ENCODE peak calls at places on chromosomes 3 and 15, in five cellular contexts. Q is A549, I is HepG2, S is K562, O is GM23338. B is an unnamed sample.
A peak's percentile ranks its signal among the peaks of the same experiment; 100 is the strongest.

GRCh38 chr3:49121244-49121671 is 635 bp upstream of the USP19 start:
- DNase-seq in Q (no peak), I (no peak), S (no peak), O (no peak), B (no peak)

GRCh38 chr15:61736792-61737191 is 323.5 kb downstream of the VPS13C start:
- DNase-seq in Q (no peak), I (no peak), S (no peak), O (no peak), B (peak; percentile 20)

GRCh38 chr3:35184775-35185174 is 454.6 kb upstream of the ARPP21 start:
- DNase-seq in Q (no peak), I (no peak), S (no peak), O (no peak), B (no peak)

GRCh38 chr3:61493339-61493738 is 68.0 kb upstream of the PTPRG start:
- DNase-seq in Q (no peak), I (no peak), S (no peak), O (no peak), B (no peak)

GRCh38 chr3:150544726-150545125 is 1.6 kb downstream of the SERP1 start:
- DNase-seq in Q (no peak), I (peak; percentile 12), S (no peak), O (no peak), B (no peak)

GRCh38 chr3:114389156-114389555 is 95.3 kb downstream of the TIGIT start:
- DNase-seq in Q (no peak), I (no peak), S (no peak), O (no peak), B (no peak)

GRCh38 chr15:23648920-23649515 is 1.4 kb upstream of the MAGEL2 start:
- DNase-seq in Q (peak; percentile 4), I (peak; percentile 16), S (peak; percentile 51), O (peak; percentile 82), B (no peak)

GRCh38 chr15:68795298-68795848 is 25.3 kb downstream of the ANP32A start:
- DNase-seq in Q (no peak), I (no peak), S (no peak), O (peak; percentile 97), B (peak; percentile 57)

GRCh38 chr15:76217867-76218217 is 93.4 kb downstream of the ETFA start:
- DNase-seq in Q (no peak), I (no peak), S (no peak), O (no peak), B (no peak)

GRCh38 chr3:105458518-105459215 is 92.0 kb downstream of the ALCAM start:
- DNase-seq in Q (no peak), I (no peak), S (no peak), O (no peak), B (no peak)

GRCh38 chr3:161420746-161421145 is 49.4 kb upstream of the SPTSSB start:
- DNase-seq in Q (no peak), I (peak; percentile 94), S (no peak), O (peak; percentile 93), B (no peak)

GRCh38 chr3:140883428-140883827 is 58.2 kb upstream of the SLC25A36 start:
- DNase-seq in Q (no peak), I (no peak), S (no peak), O (no peak), B (no peak)

GRCh38 chr3:101279765-101280385 is 40.5 kb downstream of the IMPG2 start:
- DNase-seq in Q (no peak), I (no peak), S (no peak), O (no peak), B (no peak)

GRCh38 chr3:55668359-55668758 is 181.3 kb upstream of the WNT5A start:
- DNase-seq in Q (no peak), I (no peak), S (no peak), O (no peak), B (no peak)

GRCh38 chr3:186021673-186022362 is 84.0 kb upstream of the TRA2B start:
- DNase-seq in Q (no peak), I (no peak), S (no peak), O (no peak), B (no peak)

GRCh38 chr3:4508048-4508981 is 15.2 kb downstream of the ITPR1 start:
- DNase-seq in Q (no peak), I (no peak), S (peak; percentile 53), O (peak; percentile 21), B (no peak)

GRCh38 chr3:74692-75243 is 121.8 kb upstream of the CHL1 start:
- DNase-seq in Q (no peak), I (no peak), S (no peak), O (no peak), B (no peak)

GRCh38 chr3:98986073-98986472 is 84.6 kb upstream of the DCBLD2 start:
- DNase-seq in Q (no peak), I (peak; percentile 68), S (peak; percentile 9), O (peak; percentile 85), B (no peak)

GRCh38 chr3:144407290-144407689 is 435.7 kb downstream of the DIPK2A start:
- DNase-seq in Q (no peak), I (no peak), S (no peak), O (no peak), B (no peak)

GRCh38 chr15:96768435-96768789 is 437.9 kb downstream of the NR2F2 start:
- DNase-seq in Q (no peak), I (no peak), S (no peak), O (no peak), B (no peak)

GRCh38 chr3:73813291-73813977 is 188.7 kb upstream of the PDZRN3 start:
- DNase-seq in Q (no peak), I (no peak), S (no peak), O (no peak), B (no peak)

GRCh38 chr15:50058231-50058630 is 60.8 kb downstream of the ATP8B4 start:
- DNase-seq in Q (no peak), I (no peak), S (no peak), O (no peak), B (no peak)

GRCh38 chr15:68302729-68303128 is 25.2 kb downstream of the FEM1B start:
- DNase-seq in Q (no peak), I (no peak), S (no peak), O (no peak), B (no peak)

GRCh38 chr3:132032959-132033358 is 1.9 kb downstream of the CPNE4 start:
- DNase-seq in Q (no peak), I (no peak), S (no peak), O (no peak), B (no peak)

GRCh38 chr3:132034097-132034485 is 723 bp downstream of the CPNE4 start:
- DNase-seq in Q (no peak), I (no peak), S (no peak), O (peak; percentile 48), B (no peak)

GRCh38 chr3:132033471-132033870 is 1.3 kb downstream of the CPNE4 start:
- DNase-seq in Q (no peak), I (no peak), S (no peak), O (peak; percentile 33), B (no peak)

GRCh38 chr3:132038198-132038825 is 3.5 kb upstream of the CPNE4 start:
- DNase-seq in Q (peak; percentile 10), I (peak; percentile 10), S (no peak), O (peak; percentile 73), B (no peak)

GRCh38 chr3:132034486-132035464 is at the start of gene CPNE4:
- DNase-seq in Q (peak; percentile 86), I (peak; percentile 32), S (peak; percentile 89), O (peak; percentile 94), B (peak; percentile 48)
- TF ChIP-seq REST in Q (peak; percentile 98), I (peak; percentile 99), S (peak; percentile 99), O (peak; percentile 98), B (peak; percentile 98)

DNA sequence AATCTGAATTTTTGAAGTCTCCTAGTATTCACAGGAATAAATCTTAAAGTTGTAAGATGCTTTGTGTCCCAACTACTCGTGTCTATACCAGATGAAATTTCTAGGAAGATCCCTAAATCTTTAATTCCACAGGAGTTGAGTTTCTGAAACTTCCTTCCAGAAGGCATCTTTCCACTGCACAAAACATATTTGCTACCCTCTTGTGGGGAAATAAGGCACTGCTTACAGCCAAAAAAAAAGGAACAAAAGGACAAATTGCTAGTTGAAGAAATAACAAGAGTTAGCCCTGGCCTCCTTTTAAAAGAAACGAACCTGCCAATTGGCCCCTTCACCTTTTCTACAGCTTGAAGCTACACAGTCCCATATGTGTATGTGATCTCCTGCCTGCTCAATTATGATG is 54.0 kb downstream of the TAFA4 start:
- DNase-seq in Q (peak; percentile 3), I (peak; percentile 16), S (peak; percentile 10), O (peak; percentile 60), B (no peak)
- TF ChIP-seq REST in Q (no peak), I (no peak), S (no peak), O (no peak), B (no peak)

DNA sequence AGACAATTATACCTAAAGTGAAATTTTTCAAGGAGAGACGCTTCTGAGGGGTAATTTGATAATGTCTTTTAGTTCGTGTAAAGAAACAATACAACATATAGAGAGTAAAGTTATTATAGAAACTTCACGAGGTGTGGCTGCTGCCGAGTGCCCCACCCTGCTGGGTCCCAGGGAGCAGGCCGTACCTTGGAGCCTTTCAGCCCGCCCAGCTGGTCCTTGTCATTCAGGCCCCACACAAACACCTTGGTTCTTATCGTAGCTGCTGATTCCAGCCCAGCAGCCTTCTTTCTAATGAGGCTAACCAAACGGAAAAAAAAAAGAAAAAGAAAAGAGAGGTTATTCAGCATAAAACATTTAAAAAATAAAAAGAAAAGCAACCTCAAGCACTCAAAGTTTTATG is 83.1 kb upstream of the OCA2 start:
- DNase-seq in Q (no peak), I (no peak), S (no peak), O (no peak), B (no peak)
- TF ChIP-seq REST in Q (no peak), I (no peak), S (no peak), O (no peak), B (no peak)

GRCh38 chr3:182216311-182216970 is 504.7 kb downstream of the SOX2 start:
- DNase-seq in Q (no peak), I (no peak), S (no peak), O (no peak), B (no peak)

GRCh38 chr3:182215881-182216280 is 504.2 kb downstream of the SOX2 start:
- DNase-seq in Q (no peak), I (no peak), S (no peak), O (no peak), B (no peak)

GRCh38 chr3:182214406-182214805 is 502.7 kb downstream of the SOX2 start:
- DNase-seq in Q (no peak), I (no peak), S (no peak), O (no peak), B (no peak)

GRCh38 chr3:182212479-182213076 is 500.9 kb downstream of the SOX2 start:
- DNase-seq in Q (peak; percentile 57), I (peak; percentile 96), S (no peak), O (peak; percentile 57), B (no peak)
- TF ChIP-seq REST in Q (no peak), I (no peak), S (no peak), O (no peak), B (no peak)

DNA sequence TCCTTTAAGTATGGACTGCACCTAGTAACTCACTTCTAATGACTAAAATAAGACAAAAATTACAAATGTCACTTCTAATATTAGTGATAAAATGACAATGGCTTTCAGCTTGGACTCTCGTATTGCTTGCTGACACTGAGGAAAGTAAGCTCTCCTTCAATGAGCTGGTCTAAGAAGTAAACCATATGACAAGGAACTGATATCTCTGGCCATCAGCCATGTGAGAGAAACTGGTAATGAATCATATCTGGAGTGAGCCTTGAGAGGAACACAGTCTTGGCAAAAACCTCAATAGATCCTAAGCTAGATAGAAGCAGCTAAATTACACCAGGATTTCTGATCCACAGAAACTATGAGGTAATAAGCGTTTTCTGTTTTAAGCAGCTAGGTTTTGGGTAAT is 1575.1 kb downstream of the OTOL1 start:
- DNase-seq in Q (no peak), I (no peak), S (no peak), O (no peak), B (no peak)
- TF ChIP-seq REST in Q (no peak), I (no peak), S (no peak), O (no peak), B (no peak)

GRCh38 chr3:52636673-52637072 is 49.0 kb downstream of the PBRM1 start:
- DNase-seq in Q (no peak), I (no peak), S (no peak), O (peak; percentile 2), B (no peak)
- TF ChIP-seq REST in Q (no peak), I (no peak), S (no peak), O (no peak), B (no peak)

B was measured in HL-60.